ENCODE peak calls at places on chromosomes 1 and 21, in four cellular contexts. F is K562, R is HepG2, M is A549. Z is an unnamed sample.

GRCh38 chr1:174358344-174358743 is 89.4 kb upstream of the GPR52 start:
- DNase-seq in R (no peak), M (no peak), F (peak), Z (no peak)

GRCh38 chr1:47521034-47521871 is 83.4 kb downstream of the FOXD2 start:
- DNase-seq in M (no peak), F (no peak), R (no peak), Z (no peak)

GRCh38 chr1:5993553-5994510 is 1.6 kb upstream of the NPHP4 start:
- DNase-seq in F (peak), M (no peak), R (no peak), Z (no peak)

GRCh38 chr1:59670662-59671061 is 144.1 kb upstream of the HOOK1 start:
- DNase-seq in F (no peak), M (no peak), R (no peak), Z (no peak)

GRCh38 chr1:10538608-10539355 is 64.0 kb downstream of the PEX14 start:
- DNase-seq in M (no peak), F (no peak), R (no peak), Z (peak)

GRCh38 chr1:31380181-31380580 is 7.3 kb upstream of the FABP3 start:
- DNase-seq in R (no peak), M (no peak), F (no peak), Z (no peak)

GRCh38 chr1:204703826-204704612 is 18.5 kb upstream of the LRRN2 start:
- DNase-seq in R (no peak), F (no peak), M (no peak), Z (no peak)

GRCh38 chr1:243713470-243714186 is 136.4 kb downstream of the AKT3 start:
- DNase-seq in M (no peak), F (no peak), R (no peak), Z (peak)

GRCh38 chr21:35005825-35006224 is 43.3 kb downstream of the RUNX1 start:
- DNase-seq in F (no peak), M (no peak), R (no peak), Z (no peak)

GRCh38 chr1:183239793-183240625 is 53.9 kb downstream of the LAMC2 start:
- DNase-seq in M (no peak), R (no peak), F (no peak), Z (no peak)

GRCh38 chr1:220300442-220301121 is 28.3 kb upstream of the RAB3GAP2 start:
- DNase-seq in F (peak), R (peak), M (no peak), Z (peak)

GRCh38 chr1:110686188-110686587 is 11.4 kb upstream of the KCNA3 start:
- DNase-seq in R (no peak), M (no peak), F (no peak), Z (no peak)

GRCh38 chr1:18139198-18139981 is 31.8 kb downstream of the IGSF21 start:
- DNase-seq in M (no peak), R (no peak), F (peak), Z (no peak)

GRCh38 chr1:8763888-8764287 is 53.6 kb downstream of the RERE start:
- DNase-seq in F (peak), R (no peak), M (no peak), Z (peak)

GRCh38 chr1:231629132-231629531 is 2.5 kb downstream of the DISC1 start:
- DNase-seq in F (no peak), M (no peak), R (no peak), Z (no peak)

GRCh38 chr1:37037675-37038074 is 3.4 kb upstream of the GRIK3 start:
- DNase-seq in R (no peak), F (no peak), M (no peak), Z (no peak)

GRCh38 chr1:198465201-198466144 is 75.0 kb downstream of the ATP6V1G3 start:
- DNase-seq in F (no peak), M (peak), R (peak), Z (peak)

GRCh38 chr1:91282695-91283420 is 121.8 kb downstream of the HFM1 start:
- DNase-seq in F (peak), R (peak), M (peak), Z (peak)

GRCh38 chr1:38962113-38962512 is 20.5 kb upstream of the RHBDL2 start:
- DNase-seq in M (no peak), F (no peak), R (no peak), Z (peak)

GRCh38 chr21:39000496-39000895 is 182.8 kb downstream of the PSMG1 start:
- DNase-seq in M (no peak), F (no peak), R (no peak), Z (peak)

GRCh38 chr1:180863158-180863775 is 49.4 kb upstream of the KIAA1614 start:
- DNase-seq in M (peak), F (peak), R (peak), Z (peak)

GRCh38 chr1:11245248-11245647 is 17.1 kb downstream of the MTOR start:
- DNase-seq in F (no peak), R (no peak), M (no peak), Z (no peak)

GRCh38 chr1:117105003-117105402 is 16.5 kb downstream of the TRIM45 start:
- DNase-seq in M (no peak), R (no peak), F (no peak), Z (peak)

GRCh38 chr1:202376247-202376646 is 27.7 kb downstream of the PPP1R12B start:
- DNase-seq in M (no peak), R (no peak), F (no peak), Z (peak)

GRCh38 chr1:97013904-97014303 is 292.3 kb downstream of the PTBP2 start:
- DNase-seq in R (no peak), M (no peak), F (no peak), Z (peak)

GRCh38 chr1:55172272-55172671 is 42.9 kb downstream of the USP24 start:
- DNase-seq in R (no peak), F (no peak), M (no peak), Z (no peak)

GRCh38 chr1:51569284-51570062 is 47.4 kb upstream of the OSBPL9 start:
- DNase-seq in F (peak), M (peak), R (peak), Z (peak)

GRCh38 chr1:239386453-239387303 is at the start of gene CHRM3:
- DNase-seq in R (no peak), F (no peak), M (peak), Z (no peak)

GRCh38 chr1:116261227-116261626 is 111.8 kb upstream of the ATP1A1 start:
- DNase-seq in M (no peak), R (peak), F (no peak), Z (no peak)

GRCh38 chr1:229300099-229300757 is 29.3 kb downstream of the RAB4A start:
- DNase-seq in R (no peak), M (no peak), F (no peak), Z (no peak)

GRCh38 chr1:173329747-173330146 is 122.6 kb upstream of the TNFSF4 start:
- DNase-seq in M (no peak), F (no peak), R (no peak), Z (peak)

GRCh38 chr1:113325039-113325438 is 65.3 kb upstream of the MAGI3 start:
- DNase-seq in F (no peak), M (no peak), R (peak), Z (no peak)

GRCh38 chr21:45607021-45607921 is 36.3 kb upstream of the PCBP3 start:
- DNase-seq in R (no peak), M (no peak), F (no peak), Z (peak)

GRCh38 chr1:56688522-56689026 is 43.5 kb downstream of the PRKAA2 start:
- DNase-seq in F (no peak), M (peak), R (peak), Z (peak)

GRCh38 chr1:111515291-111516007 is 12.0 kb upstream of the ADORA3 start:
- DNase-seq in F (no peak), M (no peak), R (no peak), Z (peak)

GRCh38 chr1:77375541-77375940 is 93.7 kb downstream of the AK5 start:
- DNase-seq in M (no peak), R (no peak), F (no peak), Z (no peak)

GRCh38 chr21:29299046-29299905 is 554 bp downstream of the BACH1 start:
- DNase-seq in R (peak), M (peak), F (peak), Z (peak)

GRCh38 chr1:39490596-39491145 is 765 bp upstream of the BMP8A start:
- DNase-seq in M (peak), R (no peak), F (peak), Z (no peak)

DNA sequence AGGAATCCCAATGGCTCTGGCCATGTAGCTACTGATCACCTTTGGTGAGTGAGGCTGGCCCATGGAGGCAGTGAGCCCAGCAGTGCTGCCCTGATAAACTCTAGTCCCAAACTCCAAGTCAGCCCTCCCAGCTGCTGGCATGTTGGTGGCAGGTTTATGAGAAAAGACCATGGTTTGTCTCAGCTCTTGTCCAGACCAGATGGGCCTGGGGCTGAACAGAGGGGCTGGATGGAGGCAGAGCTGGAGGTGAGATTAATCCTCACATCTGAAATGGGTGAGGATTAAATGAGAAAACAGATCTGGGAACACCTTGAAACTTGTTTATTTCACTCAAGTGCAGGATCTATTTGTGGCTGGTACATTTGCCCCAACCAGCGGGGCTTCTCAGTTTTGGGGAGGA is 3.2 kb downstream of the TMEM269 start:
- DNase-seq in R (no peak), M (no peak), F (no peak), Z (no peak)
- TF ChIP-seq MAZ in R (no peak), M (no peak), F (no peak), Z (no peak)

DNA sequence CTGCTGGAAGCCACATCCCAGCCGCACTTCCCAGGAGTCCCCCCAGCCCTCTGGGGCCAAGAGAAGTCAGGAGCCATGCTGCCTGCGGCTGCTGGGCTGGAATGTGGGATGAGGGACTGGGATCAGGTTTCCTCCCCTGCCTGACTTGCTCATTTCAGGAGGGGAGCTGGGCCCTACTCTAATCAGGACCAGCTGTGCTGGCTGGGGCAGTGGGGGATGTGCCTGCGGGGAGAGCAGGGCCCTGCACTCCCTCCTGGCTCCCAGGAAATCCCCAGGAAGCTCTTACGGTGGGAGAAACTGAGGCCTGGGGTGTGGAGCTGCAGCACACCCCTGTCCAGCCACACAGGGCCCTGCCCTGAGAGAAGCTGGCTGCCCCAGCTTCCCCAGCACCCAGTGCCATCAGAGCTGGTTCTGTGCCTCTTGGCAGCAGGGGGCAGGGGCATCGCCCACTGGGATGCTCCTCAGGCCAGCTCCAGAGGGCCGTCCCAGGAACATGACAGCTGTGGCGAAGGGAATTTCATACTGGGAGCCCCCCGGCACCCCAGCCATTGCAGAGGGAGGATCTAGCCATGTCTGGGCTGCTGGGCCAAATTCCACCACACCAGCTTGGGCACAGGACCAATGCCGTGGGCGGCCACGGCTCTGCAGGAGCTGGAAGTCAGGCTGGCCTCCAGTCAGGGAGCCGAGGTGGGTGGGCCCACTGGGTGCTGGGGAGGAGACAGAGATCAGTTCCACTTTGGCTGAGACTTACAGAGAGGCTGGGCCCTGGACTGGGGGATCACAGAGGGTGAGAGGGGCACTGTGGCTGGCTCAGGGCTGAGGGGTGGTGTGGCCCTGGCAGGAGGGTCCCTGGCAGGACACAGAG is 21.3 kb upstream of the PRSS38 start:
- DNase-seq in F (peak), M (no peak), R (no peak), Z (peak)
- TF ChIP-seq MAZ in F (no peak), M (no peak), R (no peak), Z (peak)

GRCh38 chr1:245827306-245827705 is 672.5 kb downstream of the KIF26B start:
- DNase-seq in M (no peak), R (no peak), F (no peak), Z (no peak)
- TF ChIP-seq MAZ in M (no peak), R (no peak), F (no peak), Z (no peak)

DNA sequence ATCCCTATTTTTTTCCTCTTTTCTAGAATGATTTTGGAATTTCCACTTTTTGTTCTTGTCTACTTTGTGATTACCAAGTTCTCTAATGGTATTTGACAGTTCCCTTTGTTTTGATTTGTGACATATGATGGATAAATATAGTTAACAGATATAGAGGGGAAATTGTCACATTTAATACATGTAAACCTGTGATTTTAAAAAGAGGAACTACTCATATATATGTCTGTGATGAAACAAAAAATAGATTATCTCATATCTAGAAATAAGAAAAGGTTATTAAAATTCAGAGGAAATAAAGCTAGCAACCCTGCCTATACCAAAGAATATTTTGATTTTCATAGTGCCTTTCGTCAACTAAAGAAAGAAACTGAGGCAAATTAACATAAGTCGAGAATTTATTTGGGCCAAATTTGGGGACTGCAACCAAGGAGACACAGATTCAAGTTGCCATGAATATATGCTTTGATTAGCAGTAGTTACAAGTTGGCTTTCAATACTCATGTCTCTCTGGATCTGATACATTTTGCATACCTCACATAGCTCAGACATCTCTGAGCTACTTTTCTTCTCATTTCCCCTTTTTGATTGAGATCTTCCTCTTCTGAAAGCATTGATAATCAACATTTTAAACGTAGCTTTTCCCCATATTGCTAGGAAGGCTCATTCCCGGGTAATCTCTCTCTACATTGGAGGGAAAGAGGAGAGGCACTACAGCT is 15.6 kb upstream of the C21orf91 start:
- DNase-seq in R (no peak), F (no peak), M (no peak), Z (no peak)
- TF ChIP-seq MAZ in R (no peak), F (no peak), M (no peak), Z (no peak)

GRCh38 chr21:37631319-37632117 is 264.9 kb downstream of the DYRK1A start:
- DNase-seq in R (no peak), F (no peak), M (peak), Z (no peak)
- TF ChIP-seq MAZ in R (no peak), F (no peak), M (no peak), Z (no peak)

GRCh38 chr1:154213274-154213673 is 7.1 kb upstream of the CFAP141 start:
- DNase-seq in M (peak), R (no peak), F (no peak), Z (peak)
- TF ChIP-seq MAZ in M (no peak), R (no peak), F (no peak), Z (no peak)

GRCh38 chr1:20100632-20101355 is 18.5 kb downstream of the PLA2G2D start:
- DNase-seq in M (peak), F (peak), R (peak), Z (peak)
- TF ChIP-seq MAZ in M (no peak), F (peak), R (no peak), Z (no peak)

DNA sequence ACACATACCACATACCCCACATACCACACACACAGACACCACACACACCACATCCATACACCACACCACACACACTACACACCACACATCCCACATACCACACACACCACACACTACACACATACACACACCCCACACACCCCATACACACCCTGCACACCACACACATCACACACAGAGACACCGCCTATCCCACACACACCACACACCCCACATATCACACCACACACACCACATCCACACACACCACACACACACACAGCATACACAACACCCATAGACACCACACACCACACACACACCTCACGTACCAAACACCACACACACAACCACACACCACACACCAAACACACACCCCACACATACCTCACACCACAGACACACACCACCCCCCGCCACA is 68.3 kb downstream of the SLC9A1 start:
- DNase-seq in F (no peak), R (no peak), M (no peak), Z (no peak)
- TF ChIP-seq MAZ in F (no peak), R (no peak), M (no peak), Z (no peak)